ENCODE peak calls at places on chromosomes 12 and 14, in four cellular contexts. P is HepG2, I is H1, Q is SK-N-SH. F is an unnamed sample.

GRCh38 chr12:19799216-19799615 is 359.9 kb downstream of the AEBP2 start:
- DNase-seq in P (no peak), I (no peak), Q (no peak), F (no peak)

GRCh38 chr14:37544407-37544806 is 50.6 kb downstream of the FOXA1 start:
- DNase-seq in P (no peak), I (no peak), Q (no peak), F (no peak)

GRCh38 chr14:77523109-77523508 is 24.5 kb upstream of the ISM2 start:
- DNase-seq in P (no peak), I (no peak), Q (no peak), F (no peak)

GRCh38 chr14:92644166-92644565 is 104.3 kb downstream of the LGMN start:
- DNase-seq in P (no peak), I (no peak), Q (no peak), F (no peak)

GRCh38 chr12:75207338-75208083 is 2.1 kb downstream of the KCNC2 start:
- DNase-seq in P (no peak), I (no peak), Q (peak), F (no peak)

GRCh38 chr12:108305520-108305919 is 33.6 kb downstream of the CMKLR1 start:
- DNase-seq in P (no peak), I (no peak), Q (peak), F (no peak)

GRCh38 chr14:51521764-51522163 is 129.9 kb upstream of the FRMD6 start:
- DNase-seq in P (no peak), I (no peak), Q (no peak), F (no peak)

GRCh38 chr14:36915089-36915488 is 253.4 kb downstream of the PAX9 start:
- DNase-seq in P (no peak), I (no peak), Q (no peak), F (no peak)

GRCh38 chr12:117352260-117352659 is 9.2 kb downstream of the NOS1 start:
- DNase-seq in P (no peak), I (no peak), Q (no peak), F (no peak)

GRCh38 chr12:93361159-93361919 is 16.4 kb upstream of the NUDT4 start:
- DNase-seq in P (no peak), I (no peak), Q (no peak), F (no peak)

GRCh38 chr14:60328588-60328987 is 79.6 kb downstream of the PPM1A start:
- DNase-seq in P (no peak), I (no peak), Q (peak), F (no peak)

GRCh38 chr14:80003138-80003537 is 208.2 kb downstream of the DIO2 start:
- DNase-seq in P (peak), I (no peak), Q (no peak), F (no peak)

GRCh38 chr14:63966407-63966806 is 113.6 kb downstream of the SYNE2 start:
- DNase-seq in P (no peak), I (no peak), Q (no peak), F (no peak)

GRCh38 chr12:92570056-92570753 is 132.6 kb upstream of the PLEKHG7 start:
- DNase-seq in P (peak), I (no peak), Q (peak), F (peak)

GRCh38 chr12:49863946-49864816 is 21.3 kb upstream of the BCDIN3D start:
- DNase-seq in P (no peak), I (no peak), Q (no peak), F (no peak)

GRCh38 chr14:87813211-87813610 is 179.8 kb downstream of the GALC start:
- DNase-seq in P (no peak), I (no peak), Q (no peak), F (no peak)

GRCh38 chr14:54840798-54841197 is 61.8 kb downstream of the GCH1 start:
- DNase-seq in P (no peak), I (no peak), Q (no peak), F (no peak)

GRCh38 chr12:95118138-95118787 is 44.8 kb upstream of the NR2C1 start:
- DNase-seq in P (peak), I (no peak), Q (no peak), F (no peak)

GRCh38 chr12:115481141-115481540 is 796.4 kb downstream of the MED13L start:
- DNase-seq in P (peak), I (no peak), Q (no peak), F (peak)

GRCh38 chr14:23300687-23301223 is 1.9 kb downstream of the PPP1R3E start:
- DNase-seq in P (peak), I (no peak), Q (no peak), F (no peak)

GRCh38 chr12:116455540-116456306 is 103.5 kb upstream of the MAP1LC3B2 start:
- DNase-seq in P (no peak), I (no peak), Q (peak), F (no peak)

GRCh38 chr12:27595231-27595642 is 71.2 kb downstream of the PPFIBP1 start:
- DNase-seq in P (peak), I (no peak), Q (peak), F (no peak)

GRCh38 chr12:68451261-68452091 is 119.3 kb upstream of the MDM1 start:
- DNase-seq in P (no peak), I (no peak), Q (no peak), F (peak)

GRCh38 chr12:108832208-108832607 is 25.2 kb downstream of the SSH1 start:
- DNase-seq in P (no peak), I (no peak), Q (no peak), F (no peak)

GRCh38 chr14:77024171-77024627 is 4.3 kb downstream of the IRF2BPL start:
- DNase-seq in P (peak), I (no peak), Q (no peak), F (no peak)

GRCh38 chr12:62438098-62438692 is 28.4 kb upstream of the MON2 start:
- DNase-seq in P (peak), I (no peak), Q (peak), F (peak)

GRCh38 chr12:123057505-123058265 is 77.2 kb downstream of the ARL6IP4 start:
- DNase-seq in P (no peak), I (no peak), Q (no peak), F (no peak)

GRCh38 chr12:79151956-79152355 is 287.4 kb downstream of the SYT1 start:
- DNase-seq in P (no peak), I (no peak), Q (no peak), F (no peak)

GRCh38 chr12:10559241-10559640 is 53.6 kb downstream of the EIF2S3B start:
- DNase-seq in P (no peak), I (no peak), Q (no peak), F (no peak)

GRCh38 chr12:133203344-133204263 is 22.3 kb downstream of the ZNF268 start:
- DNase-seq in P (no peak), I (no peak), Q (no peak), F (no peak)

GRCh38 chr14:101008631-101009336 is 105.3 kb upstream of the RTL1 start:
- DNase-seq in P (no peak), I (no peak), Q (no peak), F (no peak)

GRCh38 chr14:31568671-31569070 is 7.5 kb downstream of the NUBPL start:
- DNase-seq in P (no peak), I (no peak), Q (no peak), F (no peak)

GRCh38 chr14:63986789-63987533 is 134.2 kb downstream of the SYNE2 start:
- DNase-seq in P (no peak), I (no peak), Q (no peak), F (no peak)

GRCh38 chr12:18719922-18720321 is 17.9 kb downstream of the PLCZ1 start:
- DNase-seq in P (no peak), I (no peak), Q (no peak), F (no peak)

GRCh38 chr12:130993759-130994670 is 40.3 kb downstream of the ADGRD1 start:
- DNase-seq in P (no peak), I (no peak), Q (no peak), F (no peak)

DNA sequence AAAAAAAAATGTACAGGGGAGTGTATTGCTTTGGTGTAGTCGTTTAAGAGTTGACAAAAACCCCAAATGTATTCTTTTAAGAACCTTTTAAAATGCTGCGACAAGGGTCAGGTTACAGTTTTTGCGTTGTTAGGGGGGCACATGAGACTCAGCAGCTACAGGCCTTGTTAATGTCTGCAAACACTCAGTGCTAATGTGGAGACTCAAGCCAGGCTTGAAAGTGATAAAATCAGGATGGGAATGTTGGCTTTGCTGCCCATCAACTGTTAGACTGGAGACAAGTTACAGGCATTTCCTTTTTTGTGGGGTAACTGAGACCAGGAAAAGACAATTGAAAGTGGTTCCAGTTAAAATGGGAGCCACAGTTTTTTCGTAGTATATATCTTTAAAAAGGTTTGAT is 84.8 kb downstream of the PRKCH start:
- DNase-seq in P (no peak), I (no peak), Q (peak), F (no peak)
- TF ChIP-seq YY1 in P (no peak), I (no peak), Q (no peak), F (no peak)

GRCh38 chr14:34110531-34110930 is 159.7 kb upstream of the EGLN3 start:
- DNase-seq in P (no peak), I (no peak), Q (no peak), F (no peak)
- TF ChIP-seq TCF12 in P (no peak), I (no peak), Q (no peak), F (no peak)

DNA sequence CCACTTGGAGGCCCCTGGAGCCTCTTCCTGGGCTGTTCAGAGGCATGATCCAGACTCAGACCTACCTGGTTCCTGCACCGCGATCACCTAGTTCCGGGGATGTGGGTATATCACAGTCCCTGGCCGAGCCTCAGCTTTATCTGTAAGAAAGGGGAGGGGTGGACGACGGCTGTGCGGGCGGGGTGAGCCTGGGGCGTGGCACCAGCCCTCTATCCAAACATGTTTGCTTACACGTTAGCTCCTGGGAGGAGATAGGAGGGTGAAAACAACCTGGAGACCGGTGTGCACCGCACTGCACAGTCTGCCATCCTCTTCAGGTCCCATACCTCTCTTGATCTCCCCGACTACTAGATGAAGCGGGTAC is 1.2 kb downstream of the ANKRD9 start:
- DNase-seq in P (peak), I (no peak), Q (no peak), F (no peak)
- TF ChIP-seq YY1 in P (no peak), I (no peak), Q (no peak), F (no peak)

DNA sequence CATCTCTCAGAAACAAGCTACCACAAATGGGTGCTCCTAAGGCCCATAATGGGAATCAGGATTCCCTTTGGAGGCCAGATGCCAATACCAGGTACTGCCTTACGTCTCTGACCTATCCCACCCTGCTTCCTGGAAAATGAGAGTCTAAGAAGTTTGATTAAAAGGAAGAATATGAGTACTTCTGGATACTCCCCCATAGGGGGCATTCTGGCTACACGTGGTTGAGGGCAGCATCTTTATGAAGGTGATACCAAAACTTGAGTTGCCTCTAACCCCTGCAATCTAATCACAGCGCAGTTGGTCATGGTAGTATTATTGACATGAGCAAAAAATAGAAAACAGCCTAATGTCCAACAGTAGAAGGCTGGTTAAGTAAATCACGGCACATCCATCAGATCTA is 184.2 kb upstream of the LHX5 start:
- DNase-seq in P (no peak), I (no peak), Q (no peak), F (no peak)
- TF ChIP-seq TCF12 in P (no peak), I (no peak), Q (no peak), F (no peak)

GRCh38 chr12:13340149-13340548 is 143.6 kb downstream of the EMP1 start:
- DNase-seq in P (no peak), I (no peak), Q (no peak), F (no peak)
- TF ChIP-seq YY1 in P (no peak), I (no peak), Q (no peak), F (no peak)